ENCODE peak calls at places on chromosomes 11 and 22, in four cellular contexts. U, Q, R and L are unnamed samples.

GRCh38 chr11:1055990-1056771 is 18.5 kb upstream of the MUC2 start:
- DNase-seq in U (no peak), Q (no peak), R (no peak), L (no peak)

GRCh38 chr11:111836766-111837165 is 34.6 kb downstream of the ALG9 start:
- DNase-seq in U (no peak), Q (no peak), R (no peak), L (no peak)

GRCh38 chr11:79062814-79063762 is 377.7 kb downstream of the TENM4 start:
- DNase-seq in U (no peak), Q (no peak), R (peak), L (no peak)

GRCh38 chr11:16632295-16633200 is 105.9 kb upstream of the C11orf58 start:
- DNase-seq in U (no peak), Q (no peak), R (peak), L (no peak)

GRCh38 chr22:44753189-44754042 is 1.0 kb downstream of the ARHGAP8 start:
- DNase-seq in U (no peak), Q (peak), R (peak), L (no peak)

GRCh38 chr11:76225122-76225584 is 18.9 kb upstream of the WNT11 start:
- DNase-seq in U (no peak), Q (no peak), R (no peak), L (no peak)

GRCh38 chr22:23200896-23201295 is 20.6 kb downstream of the BCR start:
- DNase-seq in U (no peak), Q (no peak), R (peak), L (no peak)

GRCh38 chr11:10982695-10983492 is 125.0 kb upstream of the ZBED5 start:
- DNase-seq in U (no peak), Q (no peak), R (no peak), L (no peak)

GRCh38 chr11:92131289-92131890 is 93.2 kb upstream of the FAT3 start:
- DNase-seq in U (no peak), Q (no peak), R (no peak), L (no peak)

GRCh38 chr11:117910525-117910924 is 18.7 kb downstream of the TMPRSS13 start:
- DNase-seq in U (no peak), Q (no peak), R (no peak), L (no peak)

GRCh38 chr11:62611705-62612365 is 740 bp downstream of the EML3 start:
- DNase-seq in U (no peak), Q (no peak), R (peak), L (peak)

GRCh38 chr22:40324468-40325305 is 21.6 kb upstream of the ADSL start:
- DNase-seq in U (no peak), Q (no peak), R (no peak), L (no peak)

GRCh38 chr11:41659990-41660389 is 200.5 kb upstream of the LRRC4C start:
- DNase-seq in U (no peak), Q (no peak), R (no peak), L (no peak)

GRCh38 chr11:79100093-79100704 is 340.6 kb downstream of the TENM4 start:
- DNase-seq in U (no peak), Q (no peak), R (peak), L (peak)

GRCh38 chr11:70522613-70523311 is 124.4 kb downstream of the CTTN start:
- DNase-seq in U (no peak), Q (no peak), R (peak), L (no peak)

GRCh38 chr11:46557684-46558151 is 36.1 kb downstream of the AMBRA1 start:
- DNase-seq in U (no peak), Q (no peak), R (no peak), L (no peak)

GRCh38 chr11:14835491-14836105 is 56.4 kb downstream of the CYP2R1 start:
- DNase-seq in U (no peak), Q (no peak), R (no peak), L (no peak)

GRCh38 chr11:61777234-61778090 is 14.9 kb downstream of the TMEM258 start:
- DNase-seq in U (peak), Q (no peak), R (peak), L (no peak)

GRCh38 chr11:38543311-38543710 is 1945.3 kb upstream of the RAG2 start:
- DNase-seq in U (no peak), Q (no peak), R (no peak), L (no peak)

GRCh38 chr11:130814440-130815073 is 101.7 kb downstream of the SNX19 start:
- DNase-seq in U (no peak), Q (no peak), R (no peak), L (no peak)

GRCh38 chr11:20131744-20132666 is 28.3 kb downstream of the DBX1 start:
- DNase-seq in U (no peak), Q (peak), R (peak), L (peak)

GRCh38 chr11:69474736-69475135 is 6.7 kb upstream of the LINC01488 start:
- DNase-seq in U (no peak), Q (no peak), R (no peak), L (no peak)

GRCh38 chr22:48887394-48888332 is 940.0 kb downstream of the BRD1 start:
- DNase-seq in U (no peak), Q (no peak), R (no peak), L (no peak)

GRCh38 chr11:94017446-94017845 is 3.7 kb upstream of the HEPHL1 start:
- DNase-seq in U (no peak), Q (no peak), R (no peak), L (no peak)

GRCh38 chr22:19803736-19804267 is 43.2 kb downstream of the TBX1 start:
- DNase-seq in U (no peak), Q (no peak), R (no peak), L (no peak)

GRCh38 chr11:75509201-75509600 is 16.5 kb downstream of the GDPD5 start:
- DNase-seq in U (no peak), Q (no peak), R (no peak), L (no peak)

GRCh38 chr11:11157201-11157600 is 195.8 kb downstream of the CSNK2A3 start:
- DNase-seq in U (peak), Q (no peak), R (peak), L (no peak)

GRCh38 chr11:116901211-116901610 is 63.8 kb upstream of the APOA1 start:
- DNase-seq in U (no peak), Q (no peak), R (no peak), L (no peak)

GRCh38 chr22:46749682-46750529 is 11.9 kb upstream of the CERK start:
- DNase-seq in U (no peak), Q (no peak), R (no peak), L (no peak)

GRCh38 chr11:2534131-2534956 is 89.5 kb downstream of the KCNQ1 start:
- DNase-seq in U (no peak), Q (no peak), R (no peak), L (no peak)

GRCh38 chr11:86172894-86173293 is 71.7 kb upstream of the EED start:
- DNase-seq in U (no peak), Q (no peak), R (peak), L (no peak)

GRCh38 chr22:29907753-29908515 is 25.0 kb downstream of the MTMR3 start:
- DNase-seq in U (no peak), Q (peak), R (peak), L (peak)

GRCh38 chr11:27678242-27678641 is 22.0 kb downstream of the BDNF start:
- DNase-seq in U (no peak), Q (no peak), R (no peak), L (no peak)

GRCh38 chr11:12674936-12675696 is 895 bp downstream of the TEAD1 start:
- DNase-seq in U (no peak), Q (no peak), R (peak), L (no peak)

GRCh38 chr11:69674267-69674885 is 777 bp downstream of the LTO1 start:
- DNase-seq in U (no peak), Q (no peak), R (no peak), L (no peak)

GRCh38 chr22:44440224-44441160 is 57.5 kb downstream of the RTL6 start:
- DNase-seq in U (no peak), Q (no peak), R (no peak), L (no peak)